ENCODE peak calls at places on chromosomes 6 and 20, in nine cellular contexts. K is fibroblast of the aortic adventitia, J is lower lobe of right lung, L is heart left ventricle, C is mammary epithelial cell, N is astrocyte of the spinal cord, W is transverse colon, O is uterus, U is HepG2. I is an unnamed sample.
A peak's percentile ranks its signal among the peaks of the same experiment; 100 is the strongest.

GRCh38 chr20:57445298-57445697 is 54.1 kb downstream of the RBM38 start:
- DNase-seq in K (peak; percentile 95), J (no peak), L (no peak), W (peak; percentile 50), C (no peak), N (peak; percentile 9), U (no peak), O (peak; percentile 93), I (no peak)

GRCh38 chr6:157944983-157945931 is 36.4 kb upstream of the SYNJ2 start:
- DNase-seq in O (no peak), L (no peak), J (no peak), N (peak; percentile 79), C (no peak), W (no peak), K (no peak), U (no peak), I (no peak)

GRCh38 chr6:8180327-8181161 is 78.2 kb upstream of the EEF1E1 start:
- DNase-seq in J (no peak), L (no peak), C (peak; percentile 55), K (peak; percentile 78), W (no peak), U (no peak), N (peak; percentile 89), O (no peak), I (no peak)

GRCh38 chr6:150238294-150238693 is 95.5 kb downstream of the PPP1R14C start:
- DNase-seq in U (no peak), K (peak; percentile 27), W (no peak), N (no peak), O (no peak), L (peak; percentile 76), J (peak; percentile 71), C (peak; percentile 72), I (no peak)

GRCh38 chr20:42179768-42180167 is 561.6 kb upstream of the CHD6 start:
- DNase-seq in L (no peak), C (no peak), J (no peak), N (no peak), K (no peak), U (no peak), O (no peak), W (no peak), I (no peak)

GRCh38 chr20:45368221-45368980 is 5.4 kb downstream of the SYS1 start:
- DNase-seq in W (peak; percentile 53), L (no peak), C (no peak), N (no peak), U (no peak), O (no peak), J (peak; percentile 60), K (no peak), I (peak; percentile 91)

GRCh38 chr20:8129211-8129986 is 2.7 kb upstream of the PLCB1 start:
- DNase-seq in L (no peak), O (no peak), C (no peak), U (peak; percentile 86), N (no peak), K (peak; percentile 72), J (no peak), W (no peak), I (no peak)

GRCh38 chr6:137095651-137096238 is 51.0 kb upstream of the IL20RA start:
- DNase-seq in C (no peak), N (no peak), K (no peak), L (no peak), U (no peak), W (no peak), J (no peak), O (no peak), I (peak; percentile 36)

GRCh38 chr6:106710580-106710979 is 81.2 kb downstream of the QRSL1 start:
- DNase-seq in J (no peak), O (no peak), K (no peak), W (no peak), L (no peak), U (no peak), N (no peak), C (no peak), I (no peak)

GRCh38 chr20:21607971-21608735 is 94.3 kb upstream of the NKX2-2 start:
- DNase-seq in N (no peak), J (peak; percentile 68), L (no peak), C (no peak), O (no peak), U (no peak), K (no peak), W (peak; percentile 38), I (no peak)

GRCh38 chr20:53984781-53985518 is 85.4 kb downstream of the BCAS1 start:
- DNase-seq in L (no peak), J (no peak), O (no peak), K (peak; percentile 5), W (no peak), C (no peak), N (no peak), U (no peak), I (no peak)

GRCh38 chr6:133837801-133838349 is 51.0 kb upstream of the TCF21 start:
- DNase-seq in K (peak; percentile 39), U (peak; percentile 56), W (peak; percentile 68), L (peak; percentile 68), J (peak; percentile 78), N (peak; percentile 50), C (peak; percentile 69), O (peak; percentile 32), I (peak; percentile 39)

GRCh38 chr6:26307830-26308229 is 57.2 kb upstream of the BTN3A2 start:
- DNase-seq in O (no peak), L (no peak), J (no peak), U (no peak), C (peak; percentile 39), K (no peak), N (no peak), W (no peak), I (no peak)

GRCh38 chr6:49553353-49553752 is 2.9 kb downstream of the C6orf141 start:
- DNase-seq in K (peak; percentile 28), N (peak; percentile 42), U (no peak), C (peak; percentile 90), W (no peak), O (no peak), L (no peak), J (no peak), I (no peak)

GRCh38 chr6:123769431-123769830 is 34.2 kb upstream of the NKAIN2 start:
- DNase-seq in K (no peak), J (no peak), N (no peak), L (no peak), W (no peak), C (no peak), O (no peak), U (no peak), I (no peak)

GRCh38 chr6:130600880-130601341 is 226.3 kb upstream of the SMLR1 start:
- DNase-seq in L (no peak), O (no peak), C (peak; percentile 78), J (no peak), N (peak; percentile 79), K (peak; percentile 98), U (no peak), W (no peak), I (no peak)

GRCh38 chr20:15196580-15197255 is 859.3 kb upstream of the FLRT3 start:
- DNase-seq in U (no peak), K (no peak), N (no peak), C (no peak), O (no peak), J (no peak), L (no peak), W (no peak), I (no peak)

GRCh38 chr20:45343867-45344721 is 4.1 kb downstream of the SDC4 start:
- DNase-seq in L (no peak), C (peak; percentile 91), K (peak; percentile 94), W (peak; percentile 76), U (peak; percentile 97), J (no peak), O (peak; percentile 83), N (peak; percentile 87), I (no peak)

GRCh38 chr6:4802312-4802935 is 26.2 kb downstream of the CDYL start:
- DNase-seq in U (no peak), L (no peak), J (no peak), K (no peak), C (no peak), W (no peak), O (no peak), N (no peak), I (no peak)
- H3K4me3 ChIP-seq in U (no peak overlapping the region), L (no peak overlapping the region), J (no peak overlapping the region), K (no peak overlapping the region), C (no peak overlapping the region), W (no peak overlapping the region), O (no peak overlapping the region), N (no peak overlapping the region), I (no peak overlapping the region)

DNA sequence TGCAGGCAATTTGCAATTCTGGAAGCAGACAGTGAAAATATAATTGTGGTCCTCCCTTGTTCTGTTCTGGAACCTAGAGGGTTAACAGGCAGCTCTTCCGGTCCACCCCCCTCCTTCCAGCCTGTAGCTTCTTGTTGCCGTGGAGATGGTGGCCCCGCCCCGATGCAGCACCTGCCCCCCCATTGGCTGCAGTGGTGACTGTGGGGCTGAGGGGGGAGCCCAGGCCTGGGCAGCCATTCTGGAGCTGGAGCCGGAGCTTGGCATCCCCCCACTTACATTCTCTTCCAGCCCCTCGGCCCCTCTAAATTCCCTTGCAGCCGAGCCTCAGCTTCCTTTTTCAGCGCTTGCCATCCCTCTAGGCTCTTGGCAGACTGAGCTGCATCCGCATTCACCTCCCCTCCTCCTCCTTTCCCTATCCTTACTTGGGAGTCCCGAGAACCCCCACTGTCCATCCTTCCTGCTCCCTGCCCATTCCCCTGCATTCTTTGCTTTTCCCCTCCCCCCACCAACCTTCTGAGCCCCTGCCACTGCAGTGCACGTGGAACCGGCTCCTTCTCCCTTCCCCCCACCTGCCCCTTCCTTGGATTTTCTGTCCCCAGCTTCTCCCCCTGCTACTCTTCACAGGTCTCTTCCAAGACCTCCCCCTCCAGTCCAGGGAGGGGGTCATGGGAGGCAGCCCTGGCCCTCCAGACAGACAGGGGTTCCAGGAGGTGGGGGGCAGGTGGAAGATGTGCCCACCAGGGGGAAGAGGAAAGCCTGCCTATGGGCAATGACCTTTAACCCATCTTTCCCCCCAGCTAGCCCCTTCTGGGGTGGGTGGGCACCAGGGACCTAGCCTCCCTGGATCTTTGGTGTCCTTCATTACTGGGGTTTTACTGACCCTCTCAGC is 11.4 kb downstream of the SYNGAP1 start:
- DNase-seq in W (peak; percentile 68), J (peak; percentile 71), L (no peak), C (no peak), N (peak; percentile 55), O (peak; percentile 73), K (peak; percentile 30), U (peak; percentile 46), I (peak; percentile 84)
- H3K4me3 ChIP-seq in W (no peak overlapping the region), J (peak overlapping the region; percentile 10), L (no peak overlapping the region), C (no peak overlapping the region), N (no peak overlapping the region), O (no peak overlapping the region), K (no peak overlapping the region), U (peak overlapping the region; percentile 8), I (peak overlapping the region; percentile 49)

DNA sequence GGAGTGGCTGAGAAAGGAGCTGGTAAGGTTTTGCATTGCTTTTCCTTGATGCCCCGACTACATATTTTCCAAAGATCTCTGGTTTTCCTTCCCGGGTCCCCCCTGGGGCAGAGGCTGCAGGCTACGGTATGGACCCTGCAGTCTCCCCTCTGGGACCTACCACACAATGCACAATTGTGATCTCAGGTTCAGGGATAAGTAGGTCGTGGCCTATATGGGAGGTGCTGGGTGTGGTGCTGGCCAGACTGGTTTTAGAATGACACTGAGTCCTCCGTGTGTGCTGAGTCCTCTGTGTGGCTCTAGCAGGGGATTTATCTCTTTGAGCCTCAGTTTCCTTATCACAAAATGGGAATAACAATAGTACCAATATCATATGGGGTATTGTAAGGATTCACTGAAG is 376 bp downstream of the C20orf202 start:
- DNase-seq in C (no peak), L (no peak), N (no peak), J (no peak), U (no peak), W (peak; percentile 34), O (no peak), K (no peak), I (no peak)
- H3K4me3 ChIP-seq in C (no peak overlapping the region), L (no peak overlapping the region), N (no peak overlapping the region), J (no peak overlapping the region), U (no peak overlapping the region), W (no peak overlapping the region), O (no peak overlapping the region), K (no peak overlapping the region), I (no peak overlapping the region)

GRCh38 chr6:44221961-44222335 is 1.4 kb upstream of the SLC29A1 start:
- DNase-seq in W (no peak), J (no peak), U (no peak), O (no peak), L (no peak), N (no peak), C (no peak), K (no peak), I (no peak)
- H3K4me3 ChIP-seq in W (no peak overlapping the region), J (peak overlapping the region; percentile 11), U (peak overlapping the region; percentile 36), O (peak overlapping the region; percentile 5), L (peak overlapping the region; percentile 72), N (no peak overlapping the region), C (no peak overlapping the region), K (no peak overlapping the region), I (no peak overlapping the region)

I was measured in Jurkat, Clone E6-1.